ENCODE peak calls at places on chromosome 21, in seven cellular contexts. R is mammary epithelial cell, C is LNCaP clone FGC, I is small intestine, Q is kidney epithelial cell, P is neural progenitor cell, E is body of pancreas. K is an unnamed sample.

GRCh38 chr21:39006653-39007417 is 176.4 kb downstream of the PSMG1 start:
- DNase-seq in R (no peak), C (no peak), I (no peak), Q (no peak), P (no peak), E (peak), K (no peak)

GRCh38 chr21:21464691-21465090 is 466.5 kb downstream of the NCAM2 start:
- DNase-seq in R (no peak), C (no peak), I (no peak), Q (no peak), P (no peak), E (no peak), K (no peak)

GRCh38 chr21:15592271-15592860 is 137.4 kb upstream of the USP25 start:
- DNase-seq in R (peak), C (peak), I (peak), Q (peak), P (peak), E (no peak), K (peak)

GRCh38 chr21:31732538-31732864 is 583 bp upstream of the SCAF4 start:
- DNase-seq in R (no peak), C (no peak), I (no peak), Q (peak), P (no peak), E (no peak), K (no peak)

GRCh38 chr21:35811115-35811806 is 249.1 kb downstream of the SETD4 start:
- DNase-seq in R (no peak), C (no peak), I (peak), Q (no peak), P (no peak), E (no peak), K (no peak)

GRCh38 chr21:39645331-39645730 is 32.6 kb downstream of the B3GALT5 start:
- DNase-seq in R (no peak), C (no peak), I (no peak), Q (no peak), P (no peak), E (no peak), K (no peak)

GRCh38 chr21:33396966-33397365 is 6.2 kb upstream of the IFNGR2 start:
- DNase-seq in R (peak), C (no peak), I (no peak), Q (no peak), P (no peak), E (no peak), K (peak)

GRCh38 chr21:29453511-29453910 is 154.8 kb downstream of the BACH1 start:
- DNase-seq in R (no peak), C (no peak), I (no peak), Q (no peak), P (no peak), E (no peak), K (no peak)

GRCh38 chr21:17359781-17360180 is 153.1 kb upstream of the CXADR start:
- DNase-seq in R (no peak), C (no peak), I (no peak), Q (no peak), P (no peak), E (no peak), K (no peak)

GRCh38 chr21:29194342-29194741 is 63.9 kb downstream of the MAP3K7CL start:
- DNase-seq in R (no peak), C (no peak), I (no peak), Q (no peak), P (no peak), E (no peak), K (no peak)

GRCh38 chr21:14736672-14737071 is 190.6 kb upstream of the SAMSN1 start:
- DNase-seq in R (no peak), C (no peak), I (no peak), Q (no peak), P (no peak), E (no peak), K (no peak)

GRCh38 chr21:38383411-38384245 is 114.6 kb downstream of the ERG start:
- DNase-seq in R (no peak), C (no peak), I (no peak), Q (no peak), P (no peak), E (no peak), K (no peak)

GRCh38 chr21:14923468-14923867 is 141.3 kb downstream of the NRIP1 start:
- DNase-seq in R (peak), C (no peak), I (no peak), Q (no peak), P (no peak), E (no peak), K (no peak)

GRCh38 chr21:15730484-15731242 is 881 bp downstream of the USP25 start:
- DNase-seq in R (peak), C (no peak), I (peak), Q (no peak), P (no peak), E (no peak), K (peak)

GRCh38 chr21:17738171-17738953 is 80.8 kb downstream of the C21orf91 start:
- DNase-seq in R (no peak), C (peak), I (no peak), Q (no peak), P (peak), E (peak), K (no peak)

GRCh38 chr21:37375866-37376574 is 9.4 kb downstream of the DYRK1A start:
- DNase-seq in R (no peak), C (no peak), I (no peak), Q (no peak), P (no peak), E (no peak), K (no peak)

GRCh38 chr21:36246080-36246631 is 73.8 kb upstream of the MORC3 start:
- DNase-seq in R (no peak), C (peak), I (peak), Q (peak), P (no peak), E (peak), K (no peak)

GRCh38 chr21:31554511-31555022 is 104.9 kb upstream of the SOD1 start:
- DNase-seq in R (peak), C (no peak), I (no peak), Q (peak), P (peak), E (no peak), K (no peak)

GRCh38 chr21:34523019-34523418 is 11.0 kb upstream of the KCNE1 start:
- DNase-seq in R (no peak), C (no peak), I (peak), Q (no peak), P (no peak), E (no peak), K (peak)

GRCh38 chr21:34526236-34526617 is 14.2 kb upstream of the KCNE1 start:
- DNase-seq in R (no peak), C (no peak), I (no peak), Q (no peak), P (no peak), E (no peak), K (no peak)

GRCh38 chr21:34522284-34522683 is 10.3 kb upstream of the KCNE1 start:
- DNase-seq in R (no peak), C (no peak), I (peak), Q (no peak), P (no peak), E (no peak), K (no peak)

GRCh38 chr21:34526618-34527290 is 14.7 kb upstream of the KCNE1 start:
- DNase-seq in R (peak), C (peak), I (peak), Q (peak), P (peak), E (peak), K (peak)

GRCh38 chr21:34524671-34525601 is 12.9 kb upstream of the KCNE1 start:
- DNase-seq in R (peak), C (no peak), I (no peak), Q (no peak), P (peak), E (peak), K (peak)
- H3K4me3 ChIP-seq in R (peak), C (no peak), I (no peak), Q (peak), P (no peak), E (no peak), K (peak)

GRCh38 chr21:44305691-44306090 is 5.8 kb downstream of the PFKL start:
- DNase-seq in R (no peak), C (no peak), I (no peak), Q (no peak), P (no peak), E (no peak), K (no peak)

GRCh38 chr21:44304846-44305245 is 5.0 kb downstream of the PFKL start:
- DNase-seq in R (no peak), C (no peak), I (peak), Q (no peak), P (peak), E (peak), K (peak)

GRCh38 chr21:44303490-44303981 is 3.7 kb downstream of the PFKL start:
- DNase-seq in R (no peak), C (no peak), I (peak), Q (peak), P (no peak), E (peak), K (peak)

GRCh38 chr21:44301961-44302406 is 2.1 kb downstream of the PFKL start:
- DNase-seq in R (no peak), C (no peak), I (peak), Q (no peak), P (no peak), E (no peak), K (no peak)

GRCh38 chr21:44304041-44304738 is 4.3 kb downstream of the PFKL start:
- DNase-seq in R (no peak), C (no peak), I (peak), Q (no peak), P (peak), E (no peak), K (no peak)
- H3K4me3 ChIP-seq in R (no peak), C (no peak), I (no peak), Q (no peak), P (no peak), E (no peak), K (no peak)

GRCh38 chr21:26070822-26071425 is 99.6 kb downstream of the APP start:
- DNase-seq in R (no peak), C (no peak), I (peak), Q (no peak), P (peak), E (no peak), K (peak)

GRCh38 chr21:26070121-26070520 is 100.4 kb downstream of the APP start:
- DNase-seq in R (no peak), C (no peak), I (peak), Q (no peak), P (no peak), E (no peak), K (no peak)

GRCh38 chr21:26068776-26069175 is 101.8 kb downstream of the APP start:
- DNase-seq in R (no peak), C (no peak), I (peak), Q (no peak), P (no peak), E (no peak), K (no peak)

GRCh38 chr21:26064506-26064905 is 106.1 kb downstream of the APP start:
- DNase-seq in R (no peak), C (no peak), I (no peak), Q (no peak), P (peak), E (no peak), K (no peak)

DNA sequence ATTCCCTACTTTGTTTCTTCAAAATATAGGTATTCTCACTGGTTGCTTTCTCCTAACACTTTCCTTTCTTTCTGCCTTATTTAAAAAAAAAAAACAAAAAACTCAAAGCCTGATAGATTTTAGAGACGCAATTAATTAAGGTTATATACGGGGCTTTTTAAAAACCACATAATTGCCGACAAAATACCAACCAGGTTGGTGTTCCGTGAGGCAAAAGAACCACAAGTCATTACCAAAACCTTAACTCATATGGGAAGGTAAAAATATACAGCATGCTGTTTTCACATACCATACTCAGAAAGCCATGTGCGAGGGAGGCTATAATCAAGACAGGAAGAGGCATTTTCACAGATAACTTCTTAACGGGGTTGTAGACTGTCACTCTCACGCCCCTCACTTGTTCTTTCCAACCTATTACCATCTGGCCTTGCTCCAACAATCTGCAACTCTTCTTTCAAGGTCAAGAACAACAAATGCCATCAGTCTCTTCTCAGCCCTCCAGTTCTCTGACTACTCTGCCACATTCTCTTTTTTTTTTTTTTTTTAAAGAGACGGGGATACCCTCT is 102.7 kb downstream of the APP start:
- DNase-seq in R (no peak), C (no peak), I (no peak), Q (no peak), P (no peak), E (no peak), K (no peak)
- H3K4me3 ChIP-seq in R (no peak), C (no peak), I (no peak), Q (no peak), P (no peak), E (no peak), K (no peak)

DNA sequence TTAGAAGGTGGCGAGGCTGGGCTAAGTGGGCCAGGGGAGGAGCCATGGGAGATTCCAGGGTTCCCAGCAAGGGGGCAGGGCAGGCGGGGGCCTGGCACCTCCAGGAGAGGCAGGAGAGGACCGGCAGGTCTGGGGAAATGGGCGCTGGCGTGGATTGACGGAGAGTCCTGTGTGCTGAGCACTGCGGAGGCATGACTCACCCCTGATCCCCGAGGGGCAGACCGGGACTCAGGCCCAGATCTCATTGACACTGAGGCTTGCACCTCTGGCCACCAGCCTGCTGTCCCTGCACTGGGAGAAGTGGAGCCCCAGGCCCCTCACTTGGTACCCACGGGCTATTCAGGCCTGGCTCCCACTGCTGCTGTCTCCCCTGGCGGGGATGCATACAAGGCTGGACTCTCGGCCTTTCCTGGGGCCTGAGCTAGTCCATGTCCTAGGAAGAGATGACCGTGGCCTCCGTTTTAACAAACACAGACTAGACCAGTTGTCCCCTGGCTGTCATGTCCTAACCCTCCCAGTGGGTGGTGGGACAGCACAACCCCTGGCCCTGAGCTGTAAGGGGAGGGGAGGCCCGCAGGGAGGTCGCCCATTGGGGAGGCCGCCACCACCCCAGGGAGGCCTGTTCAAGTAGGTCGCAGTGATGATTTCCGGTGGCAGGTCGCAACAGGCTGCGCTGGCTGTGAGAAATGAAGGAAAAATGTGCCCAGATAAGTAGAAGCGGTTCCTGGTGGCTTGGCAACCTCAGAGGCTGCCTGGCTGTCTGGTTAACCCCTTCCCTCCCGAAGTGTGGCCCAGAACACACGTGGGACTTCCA is 39.7 kb downstream of the RIPK4 start:
- DNase-seq in R (peak), C (no peak), I (no peak), Q (no peak), P (no peak), E (peak), K (peak)
- H3K4me3 ChIP-seq in R (no peak), C (no peak), I (no peak), Q (no peak), P (no peak), E (no peak), K (no peak)

DNA sequence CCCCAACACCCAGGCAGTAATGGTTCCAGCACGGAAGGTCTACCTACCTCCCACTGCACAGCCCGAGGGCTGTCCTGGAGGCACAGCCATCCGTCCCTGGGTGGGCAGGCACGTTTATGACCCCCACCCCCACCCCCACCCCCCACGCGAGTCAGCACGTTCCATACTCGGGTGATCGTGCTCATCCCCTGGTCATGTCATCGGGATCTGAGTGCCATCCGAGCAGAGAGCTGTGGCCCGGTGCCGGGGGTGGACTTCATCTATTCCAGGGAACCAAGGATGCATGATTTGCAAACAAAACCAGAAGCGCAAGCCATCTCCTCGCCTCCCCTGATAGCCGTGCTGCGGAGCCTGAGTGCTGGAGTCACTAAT is 1.1 kb downstream of the TSPEAR start:
- DNase-seq in R (no peak), C (no peak), I (no peak), Q (no peak), P (peak), E (no peak), K (no peak)
- H3K4me3 ChIP-seq in R (no peak), C (no peak), I (no peak), Q (no peak), P (peak), E (no peak), K (no peak)

GRCh38 chr21:44456207-44456914 is 1.1 kb downstream of the LRRC3 start:
- DNase-seq in R (no peak), C (no peak), I (no peak), Q (no peak), P (no peak), E (no peak), K (no peak)
- H3K4me3 ChIP-seq in R (peak), C (peak), I (no peak), Q (no peak), P (peak), E (no peak), K (peak)

DNA sequence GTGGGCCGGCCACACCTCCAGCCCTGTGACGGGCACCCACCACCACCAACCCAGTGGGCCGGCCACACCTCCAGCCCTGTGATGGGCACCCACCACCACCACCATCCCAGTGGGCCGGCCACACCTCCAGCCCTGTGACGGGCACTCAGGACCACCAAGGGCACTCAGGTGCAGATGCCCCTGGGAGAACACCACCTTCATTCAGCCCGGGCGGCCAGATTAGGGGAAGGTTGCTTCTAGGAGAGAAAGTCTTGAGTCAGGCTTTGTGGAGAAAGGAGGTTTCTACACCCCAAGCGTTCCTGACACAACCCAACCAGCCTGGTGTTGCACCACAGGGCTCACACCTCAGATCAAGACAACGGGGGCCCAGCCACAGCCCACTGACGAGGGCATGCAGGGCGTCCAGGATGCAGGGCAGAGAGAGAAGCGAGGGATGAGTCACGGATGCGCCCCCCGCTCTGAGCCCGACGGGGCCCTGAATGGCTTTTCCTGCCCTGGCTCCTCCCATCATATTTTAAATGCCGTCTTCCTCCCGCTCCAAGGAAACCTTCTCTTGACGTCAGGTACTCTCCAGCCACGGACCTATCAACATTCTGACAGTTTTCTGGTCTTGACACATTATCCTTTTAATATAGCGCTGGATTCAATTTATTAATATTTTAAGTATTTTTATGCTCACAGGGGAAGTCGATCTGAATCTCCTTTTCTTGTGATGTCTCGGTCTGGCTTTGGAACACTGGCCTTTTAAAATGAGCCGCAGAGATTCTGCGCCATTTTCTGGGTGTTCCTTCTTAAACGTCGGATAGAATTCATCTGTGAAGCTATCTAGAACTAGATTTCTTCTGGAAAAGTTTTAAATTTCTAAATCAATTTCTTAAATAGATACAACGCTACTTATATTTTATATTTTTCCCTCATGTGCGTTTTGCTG is 631 bp upstream of the SPATC1L start:
- DNase-seq in R (peak), C (peak), I (peak), Q (peak), P (peak), E (peak), K (peak)
- H3K4me3 ChIP-seq in R (peak), C (peak), I (peak), Q (peak), P (peak), E (no peak), K (peak)